ENCODE peak calls at places on chromosome 1, in eight cellular contexts. One of them, this sample, is unnamed.

GRCh38 chr1:64292399-64292798 is 89.0 kb downstream of the UBE2U start:
- DNase-seq in GM06990: no peak
- DNase-seq in HFF-Myc: no peak
- DNase-seq in EH: no peak
- DNase-seq in NK-92 treated with Interleukin-12 subunit alpha and Interleukin-12 subunit beta, amount 100 ng/mL, for 24 hours: no peak
- DNase-seq in type B pancreatic cell: no peak
- DNase-seq in midbrain: no peak
- DNase-seq in NCI-H510A: no peak
- DNase-seq in this sample: peak

GRCh38 chr1:75908717-75909152 is 23.5 kb downstream of the ASB17 start:
- DNase-seq in GM06990: peak
- DNase-seq in type B pancreatic cell: no peak
- DNase-seq in HFF-Myc: peak
- DNase-seq in NCI-H510A: no peak
- DNase-seq in NK-92 treated with Interleukin-12 subunit alpha and Interleukin-12 subunit beta, amount 100 ng/mL, for 24 hours: no peak
- DNase-seq in midbrain: peak
- DNase-seq in EH: peak
- DNase-seq in this sample: peak

GRCh38 chr1:16614361-16615252 is 1.2 kb upstream of the NBPF1 start:
- DNase-seq in NK-92 treated with Interleukin-12 subunit alpha and Interleukin-12 subunit beta, amount 100 ng/mL, for 24 hours: no peak
- DNase-seq in HFF-Myc: no peak
- DNase-seq in type B pancreatic cell: peak
- DNase-seq in midbrain: no peak
- DNase-seq in EH: no peak
- DNase-seq in GM06990: no peak
- DNase-seq in NCI-H510A: no peak
- DNase-seq in this sample: no peak

GRCh38 chr1:221294244-221294643 is 415.0 kb downstream of the HLX start:
- DNase-seq in HFF-Myc: no peak
- DNase-seq in GM06990: no peak
- DNase-seq in EH: no peak
- DNase-seq in NK-92 treated with Interleukin-12 subunit alpha and Interleukin-12 subunit beta, amount 100 ng/mL, for 24 hours: peak
- DNase-seq in midbrain: no peak
- DNase-seq in type B pancreatic cell: no peak
- DNase-seq in NCI-H510A: no peak
- DNase-seq in this sample: peak

GRCh38 chr1:100893718-100894117 is 924 bp downstream of the EXTL2 start:
- DNase-seq in NK-92 treated with Interleukin-12 subunit alpha and Interleukin-12 subunit beta, amount 100 ng/mL, for 24 hours: no peak
- DNase-seq in NCI-H510A: no peak
- DNase-seq in EH: no peak
- DNase-seq in type B pancreatic cell: no peak
- DNase-seq in midbrain: no peak
- DNase-seq in GM06990: no peak
- DNase-seq in HFF-Myc: no peak
- DNase-seq in this sample: no peak

GRCh38 chr1:238664139-238664538 is 722.2 kb upstream of the CHRM3 start:
- DNase-seq in midbrain: no peak
- DNase-seq in EH: no peak
- DNase-seq in NK-92 treated with Interleukin-12 subunit alpha and Interleukin-12 subunit beta, amount 100 ng/mL, for 24 hours: no peak
- DNase-seq in HFF-Myc: no peak
- DNase-seq in NCI-H510A: no peak
- DNase-seq in GM06990: no peak
- DNase-seq in type B pancreatic cell: no peak
- DNase-seq in this sample: no peak

GRCh38 chr1:6889875-6890480 is 104.7 kb downstream of the CAMTA1 start:
- DNase-seq in type B pancreatic cell: no peak
- DNase-seq in HFF-Myc: no peak
- DNase-seq in NK-92 treated with Interleukin-12 subunit alpha and Interleukin-12 subunit beta, amount 100 ng/mL, for 24 hours: no peak
- DNase-seq in midbrain: peak
- DNase-seq in NCI-H510A: peak
- DNase-seq in EH: peak
- DNase-seq in GM06990: no peak
- DNase-seq in this sample: peak

GRCh38 chr1:113868387-113869083 is 3.0 kb downstream of the PTPN22 start:
- DNase-seq in GM06990: no peak
- DNase-seq in HFF-Myc: no peak
- DNase-seq in EH: peak
- DNase-seq in NK-92 treated with Interleukin-12 subunit alpha and Interleukin-12 subunit beta, amount 100 ng/mL, for 24 hours: no peak
- DNase-seq in NCI-H510A: no peak
- DNase-seq in type B pancreatic cell: no peak
- DNase-seq in midbrain: no peak
- DNase-seq in this sample: peak

GRCh38 chr1:213724640-213725536 is 262.9 kb upstream of the PROX1 start:
- DNase-seq in type B pancreatic cell: no peak
- DNase-seq in GM06990: no peak
- DNase-seq in midbrain: peak
- DNase-seq in NK-92 treated with Interleukin-12 subunit alpha and Interleukin-12 subunit beta, amount 100 ng/mL, for 24 hours: no peak
- DNase-seq in EH: peak
- DNase-seq in HFF-Myc: no peak
- DNase-seq in NCI-H510A: no peak
- DNase-seq in this sample: no peak